ENCODE peak calls at places on chromosomes 11 and 22, in five cellular contexts. D, O, G, V and C are unnamed samples.

GRCh38 chr11:12485328-12485727 is 108.0 kb downstream of the PARVA start:
- DNase-seq in D (no peak), O (no peak), G (no peak), V (no peak), C (no peak)

GRCh38 chr22:36775589-36775965 is 342 bp downstream of the IFT27 start:
- DNase-seq in D (peak; percentile 45), O (peak; percentile 29), G (peak; percentile 20), V (no peak), C (no peak)

GRCh38 chr11:33500865-33501479 is 199.7 kb downstream of the C11orf91 start:
- DNase-seq in D (peak; percentile 75), O (no peak), G (peak; percentile 62), V (peak; percentile 31), C (no peak)

GRCh38 chr22:40676644-40677043 is 2.6 kb upstream of the MCHR1 start:
- DNase-seq in D (no peak), O (no peak), G (no peak), V (no peak), C (no peak)

GRCh38 chr11:57758174-57758573 is 3.4 kb upstream of the CTNND1 start:
- DNase-seq in D (no peak), O (no peak), G (no peak), V (no peak), C (no peak)

GRCh38 chr11:6413791-6414231 is 5.1 kb downstream of the APBB1 start:
- DNase-seq in D (no peak), O (no peak), G (no peak), V (no peak), C (no peak)

GRCh38 chr11:119533931-119534694 is 111.1 kb upstream of the THY1 start:
- DNase-seq in D (peak; percentile 92), O (peak; percentile 73), G (peak; percentile 61), V (peak; percentile 79), C (peak; percentile 78)

GRCh38 chr22:26777402-26777801 is 120.0 kb downstream of the MIAT start:
- DNase-seq in D (peak; percentile 93), O (no peak), G (no peak), V (no peak), C (no peak)

GRCh38 chr11:114063829-114064201 is 4.3 kb downstream of the ZBTB16 start:
- DNase-seq in D (no peak), O (no peak), G (no peak), V (no peak), C (no peak)

GRCh38 chr22:45916515-45916914 is 60.4 kb downstream of the WNT7B start:
- DNase-seq in D (no peak), O (no peak), G (no peak), V (no peak), C (peak; percentile 73)

GRCh38 chr22:29621761-29622526 is 18.5 kb downstream of the NF2 start:
- DNase-seq in D (peak; percentile 40), O (no peak), G (no peak), V (peak; percentile 34), C (no peak)

GRCh38 chr11:60872952-60873524 is 5.7 kb downstream of the ZP1 start:
- DNase-seq in D (peak; percentile 72), O (no peak), G (no peak), V (no peak), C (no peak)

GRCh38 chr11:130674686-130675085 is 226.2 kb downstream of the ADAMTS15 start:
- DNase-seq in D (no peak), O (no peak), G (no peak), V (no peak), C (no peak)

GRCh38 chr11:124327775-124328174 is 7.8 kb upstream of the OR8D2 start:
- DNase-seq in D (no peak), O (no peak), G (no peak), V (no peak), C (no peak)

GRCh38 chr11:2313051-2313951 is 11.5 kb downstream of the TSPAN32 start:
- DNase-seq in D (no peak), O (peak; percentile 57), G (no peak), V (no peak), C (peak; percentile 70)

GRCh38 chr22:41862160-41862529 is 29.2 kb downstream of the SREBF2 start:
- DNase-seq in D (no peak), O (no peak), G (no peak), V (no peak), C (no peak)

GRCh38 chr11:33663121-33663520 is 37.5 kb downstream of the C11orf91 start:
- DNase-seq in D (no peak), O (no peak), G (no peak), V (no peak), C (no peak)

GRCh38 chr11:121163658-121164308 is 62.7 kb downstream of the TECTA start:
- DNase-seq in D (no peak), O (no peak), G (no peak), V (no peak), C (no peak)

GRCh38 chr11:122981388-122982264 is at the start of gene BSX:
- DNase-seq in D (peak; percentile 95), O (peak; percentile 58), G (peak; percentile 88), V (peak; percentile 9), C (peak; percentile 40)

GRCh38 chr11:107549253-107549953 is 16.1 kb downstream of the ALKBH8 start:
- DNase-seq in D (peak; percentile 64), O (no peak), G (no peak), V (peak; percentile 42), C (no peak)

GRCh38 chr11:45801723-45802315 is 3.1 kb upstream of the SLC35C1 start:
- DNase-seq in D (peak; percentile 19), O (no peak), G (no peak), V (peak; percentile 96), C (no peak)

GRCh38 chr22:46086577-46087335 is 63.6 kb upstream of the PPARA start:
- DNase-seq in D (no peak), O (peak; percentile 22), G (no peak), V (no peak), C (no peak)

DNA sequence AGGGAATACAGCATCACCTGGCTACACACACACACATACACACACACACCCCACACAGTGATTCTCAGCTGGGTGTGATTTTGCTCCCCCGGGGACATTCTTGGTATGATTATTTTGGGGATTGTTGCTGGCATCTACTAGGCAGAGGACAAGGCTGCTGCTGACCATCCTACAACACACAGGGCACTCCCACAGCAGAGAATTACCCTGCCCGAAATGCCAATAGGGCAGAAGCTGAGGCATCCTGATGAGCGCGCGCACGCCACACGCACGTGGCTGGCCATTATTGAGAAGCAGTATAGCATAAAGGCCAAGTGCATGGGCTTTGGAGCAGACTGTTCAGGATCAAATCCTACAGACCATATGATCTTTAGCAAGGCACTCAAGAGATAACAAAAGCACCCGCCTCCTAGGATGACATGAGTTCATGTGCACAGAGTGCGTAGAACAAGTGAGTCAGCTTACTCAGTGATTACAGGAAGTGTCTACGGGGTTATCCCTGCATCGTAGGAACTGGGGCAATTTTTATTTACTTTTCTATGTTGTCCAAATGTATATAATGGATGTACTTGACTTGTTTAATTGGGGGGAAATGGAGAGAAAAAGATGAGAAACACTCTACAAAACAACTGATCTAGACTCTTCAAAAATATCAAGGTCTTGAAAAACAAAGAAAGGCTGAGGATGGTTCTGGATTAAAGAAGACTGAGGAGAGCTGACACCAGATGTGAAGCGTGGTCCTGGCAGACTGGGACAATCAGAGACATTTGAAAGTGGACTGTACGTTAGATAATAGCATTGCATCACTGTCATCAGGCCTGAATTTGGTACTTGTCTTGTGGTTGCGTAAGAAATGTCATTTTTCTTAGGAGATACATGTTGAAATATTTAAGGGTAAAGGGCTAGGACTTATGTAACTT is 7.2 kb upstream of the EHD1 start:
- DNase-seq in D (no peak), O (no peak), G (no peak), V (peak; percentile 95), C (no peak)
- H3K4me1 ChIP-seq in D (peaks cover 16% of the 10 kb centered on the region), O (peaks cover 31% of the 10 kb centered on the region), G (peaks cover 11% of the 10 kb centered on the region), V (peaks cover 3% of the 10 kb centered on the region), C (peaks cover 10% of the 10 kb centered on the region)

DNA sequence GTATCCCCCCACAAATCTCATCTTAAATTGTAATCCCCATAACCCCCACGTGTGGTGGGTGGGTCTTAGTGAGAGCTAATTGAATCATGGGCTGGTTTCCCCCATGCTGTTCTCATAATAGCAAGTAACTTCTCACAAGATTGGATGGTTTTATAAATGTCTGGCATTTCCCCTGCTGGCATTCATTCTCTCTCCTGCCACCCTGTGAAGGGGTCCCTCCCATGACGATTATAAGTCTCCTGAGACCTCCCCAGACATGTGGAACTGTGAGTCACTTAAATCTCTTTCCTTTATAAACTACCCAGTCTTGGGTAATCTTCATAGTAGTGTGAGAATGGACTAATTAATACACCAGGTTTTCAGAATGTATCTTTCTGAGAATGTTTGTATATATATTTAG is 1159.4 kb downstream of the FAM181B start:
- DNase-seq in D (no peak), O (no peak), G (no peak), V (no peak), C (no peak)
- H3K36me3 ChIP-seq in D (no peaks in the 10 kb centered on the region), O (no peaks in the 10 kb centered on the region), G (no peaks in the 10 kb centered on the region), V (no peaks in the 10 kb centered on the region), C (no peaks in the 10 kb centered on the region)

GRCh38 chr11:59267738-59268475 is 55.2 kb upstream of the MPEG1 start:
- DNase-seq in D (no peak), O (no peak), G (no peak), V (no peak), C (no peak)

GRCh38 chr11:59271811-59272327 is 59.1 kb upstream of the MPEG1 start:
- DNase-seq in D (no peak), O (no peak), G (no peak), V (peak; percentile 29), C (no peak)

GRCh38 chr11:59271247-59271755 is 58.6 kb upstream of the MPEG1 start:
- DNase-seq in D (no peak), O (no peak), G (no peak), V (no peak), C (no peak)

GRCh38 chr11:59273008-59273841 is 60.5 kb upstream of the MPEG1 start:
- DNase-seq in D (no peak), O (no peak), G (no peak), V (peak; percentile 49), C (no peak)
- H3K27ac ChIP-seq in D (no peak overlapping the region), O (no peak overlapping the region), G (no peak overlapping the region), V (no peak overlapping the region), C (no peak overlapping the region)

GRCh38 chr22:44496305-44496704 is 1.7 kb downstream of the RTL6 start:
- DNase-seq in D (no peak), O (no peak), G (no peak), V (no peak), C (no peak)
- H3K4me1 ChIP-seq in D (peaks cover 20% of the 10 kb centered on the region), O (peaks cover 46% of the 10 kb centered on the region), G (peaks cover 21% of the 10 kb centered on the region), V (no peaks in the 10 kb centered on the region), C (peaks cover 7% of the 10 kb centered on the region)